ENCODE peak calls at places on chromosomes 1 and 21, in seven cellular contexts. One of them, this sample, is unnamed.

GRCh38 chr21:14071902-14072734 is 138.6 kb downstream of the LIPI start:
- DNase-seq in stomach: peak; percentile 20
- DNase-seq in GM12891: no peak
- DNase-seq in endothelial cell of umbilical vein: no peak
- DNase-seq in adrenal gland: no peak
- DNase-seq in esophagus muscularis mucosa: no peak
- DNase-seq in HCT116: no peak
- DNase-seq in this sample: no peak

GRCh38 chr21:38505654-38506523 is 7.6 kb upstream of the ERG start:
- DNase-seq in stomach: no peak
- DNase-seq in GM12891: peak; percentile 13
- DNase-seq in endothelial cell of umbilical vein: peak; percentile 93
- DNase-seq in adrenal gland: no peak
- DNase-seq in esophagus muscularis mucosa: peak; percentile 39
- DNase-seq in HCT116: peak; percentile 42
- DNase-seq in this sample: peak; percentile 52

GRCh38 chr1:7113822-7114221 is 328.6 kb downstream of the CAMTA1 start:
- DNase-seq in stomach: no peak
- DNase-seq in GM12891: no peak
- DNase-seq in endothelial cell of umbilical vein: no peak
- DNase-seq in adrenal gland: no peak
- DNase-seq in esophagus muscularis mucosa: no peak
- DNase-seq in HCT116: no peak
- DNase-seq in this sample: no peak

GRCh38 chr1:226046240-226046639 is 16.3 kb upstream of the H3-3A start:
- DNase-seq in stomach: no peak
- DNase-seq in GM12891: no peak
- DNase-seq in endothelial cell of umbilical vein: no peak
- DNase-seq in adrenal gland: no peak
- DNase-seq in esophagus muscularis mucosa: no peak
- DNase-seq in HCT116: no peak
- DNase-seq in this sample: no peak

GRCh38 chr1:221695346-221695745 is 46.5 kb downstream of the DUSP10 start:
- DNase-seq in stomach: no peak
- DNase-seq in GM12891: no peak
- DNase-seq in endothelial cell of umbilical vein: no peak
- DNase-seq in adrenal gland: no peak
- DNase-seq in esophagus muscularis mucosa: no peak
- DNase-seq in HCT116: no peak
- DNase-seq in this sample: no peak

GRCh38 chr1:29236993-29237905 is 927 bp downstream of the PTPRU start:
- DNase-seq in stomach: peak; percentile 44
- DNase-seq in GM12891: no peak
- DNase-seq in endothelial cell of umbilical vein: peak; percentile 31
- DNase-seq in adrenal gland: no peak
- DNase-seq in esophagus muscularis mucosa: no peak
- DNase-seq in HCT116: no peak
- DNase-seq in this sample: no peak

GRCh38 chr1:184975208-184975875 is 1.0 kb upstream of the NIBAN1 start:
- DNase-seq in stomach: peak; percentile 52
- DNase-seq in GM12891: no peak
- DNase-seq in endothelial cell of umbilical vein: no peak
- DNase-seq in adrenal gland: no peak
- DNase-seq in esophagus muscularis mucosa: no peak
- DNase-seq in HCT116: no peak
- DNase-seq in this sample: no peak

GRCh38 chr1:21261551-21262281 is 28.5 kb downstream of the ECE1 start:
- DNase-seq in stomach: peak; percentile 50
- DNase-seq in GM12891: no peak
- DNase-seq in endothelial cell of umbilical vein: peak; percentile 96
- DNase-seq in adrenal gland: peak; percentile 96
- DNase-seq in esophagus muscularis mucosa: peak; percentile 94
- DNase-seq in HCT116: peak; percentile 64
- DNase-seq in this sample: no peak

GRCh38 chr1:69711159-69711930 is 143.6 kb downstream of the LRRC7 start:
- DNase-seq in stomach: no peak
- DNase-seq in GM12891: no peak
- DNase-seq in endothelial cell of umbilical vein: no peak
- DNase-seq in adrenal gland: no peak
- DNase-seq in esophagus muscularis mucosa: no peak
- DNase-seq in HCT116: no peak
- DNase-seq in this sample: no peak

GRCh38 chr1:175742790-175743459 is 470 bp downstream of the TNR start:
- DNase-seq in stomach: no peak
- DNase-seq in GM12891: no peak
- DNase-seq in endothelial cell of umbilical vein: peak; percentile 55
- DNase-seq in adrenal gland: no peak
- DNase-seq in esophagus muscularis mucosa: no peak
- DNase-seq in HCT116: no peak
- DNase-seq in this sample: peak; percentile 43

GRCh38 chr1:42282867-42283583 is 52.0 kb downstream of the FOXJ3 start:
- DNase-seq in stomach: no peak
- DNase-seq in GM12891: no peak
- DNase-seq in endothelial cell of umbilical vein: peak; percentile 45
- DNase-seq in adrenal gland: no peak
- DNase-seq in esophagus muscularis mucosa: no peak
- DNase-seq in HCT116: no peak
- DNase-seq in this sample: no peak

GRCh38 chr1:150528997-150529396 is 13.4 kb downstream of the FALEC start:
- DNase-seq in stomach: no peak
- DNase-seq in GM12891: no peak
- DNase-seq in endothelial cell of umbilical vein: no peak
- DNase-seq in adrenal gland: no peak
- DNase-seq in esophagus muscularis mucosa: no peak
- DNase-seq in HCT116: no peak
- DNase-seq in this sample: no peak

GRCh38 chr1:16158993-16159831 is 3.3 kb upstream of the EPHA2 start:
- DNase-seq in stomach: no peak
- DNase-seq in GM12891: no peak
- DNase-seq in endothelial cell of umbilical vein: no peak
- DNase-seq in adrenal gland: no peak
- DNase-seq in esophagus muscularis mucosa: no peak
- DNase-seq in HCT116: peak; percentile 82
- DNase-seq in this sample: no peak

GRCh38 chr1:45543599-45544417 is 6.8 kb upstream of the AKR1A1 start:
- DNase-seq in stomach: peak; percentile 55
- DNase-seq in GM12891: no peak
- DNase-seq in endothelial cell of umbilical vein: peak; percentile 89
- DNase-seq in adrenal gland: peak; percentile 69
- DNase-seq in esophagus muscularis mucosa: no peak
- DNase-seq in HCT116: no peak
- DNase-seq in this sample: no peak

GRCh38 chr1:216883518-216883917 is 160.3 kb upstream of the ESRRG start:
- DNase-seq in stomach: no peak
- DNase-seq in GM12891: no peak
- DNase-seq in endothelial cell of umbilical vein: no peak
- DNase-seq in adrenal gland: no peak
- DNase-seq in esophagus muscularis mucosa: no peak
- DNase-seq in HCT116: no peak
- DNase-seq in this sample: no peak

GRCh38 chr1:20058531-20058930 is 11.5 kb upstream of the PLA2G5 start:
- DNase-seq in stomach: no peak
- DNase-seq in GM12891: no peak
- DNase-seq in endothelial cell of umbilical vein: no peak
- DNase-seq in adrenal gland: no peak
- DNase-seq in esophagus muscularis mucosa: peak; percentile 78
- DNase-seq in HCT116: no peak
- DNase-seq in this sample: no peak

GRCh38 chr1:228314658-228315483 is 91.8 kb downstream of the TRIM11 start:
- DNase-seq in stomach: peak; percentile 21
- DNase-seq in GM12891: no peak
- DNase-seq in endothelial cell of umbilical vein: no peak
- DNase-seq in adrenal gland: peak; percentile 9
- DNase-seq in esophagus muscularis mucosa: no peak
- DNase-seq in HCT116: no peak
- DNase-seq in this sample: no peak

GRCh38 chr1:214102907-214103306 is 115.1 kb downstream of the PROX1 start:
- DNase-seq in stomach: no peak
- DNase-seq in GM12891: no peak
- DNase-seq in endothelial cell of umbilical vein: peak; percentile 91
- DNase-seq in adrenal gland: peak; percentile 85
- DNase-seq in esophagus muscularis mucosa: no peak
- DNase-seq in HCT116: peak; percentile 81
- DNase-seq in this sample: no peak

GRCh38 chr1:242057745-242058115 is 58.8 kb upstream of the MAP1LC3C start:
- DNase-seq in stomach: no peak
- DNase-seq in GM12891: no peak
- DNase-seq in endothelial cell of umbilical vein: no peak
- DNase-seq in adrenal gland: no peak
- DNase-seq in esophagus muscularis mucosa: no peak
- DNase-seq in HCT116: no peak
- DNase-seq in this sample: no peak

GRCh38 chr1:205317311-205317917 is 4.1 kb downstream of the NUAK2 start:
- DNase-seq in stomach: peak; percentile 96
- DNase-seq in GM12891: no peak
- DNase-seq in endothelial cell of umbilical vein: peak; percentile 59
- DNase-seq in adrenal gland: peak; percentile 95
- DNase-seq in esophagus muscularis mucosa: no peak
- DNase-seq in HCT116: no peak
- DNase-seq in this sample: no peak

GRCh38 chr21:20997308-20997632 is 939 bp upstream of the NCAM2 start:
- DNase-seq in stomach: no peak
- DNase-seq in GM12891: no peak
- DNase-seq in endothelial cell of umbilical vein: no peak
- DNase-seq in adrenal gland: no peak
- DNase-seq in esophagus muscularis mucosa: no peak
- DNase-seq in HCT116: no peak
- DNase-seq in this sample: no peak

GRCh38 chr1:77473690-77474089 is 191.9 kb downstream of the AK5 start:
- DNase-seq in stomach: no peak
- DNase-seq in GM12891: no peak
- DNase-seq in endothelial cell of umbilical vein: peak; percentile 83
- DNase-seq in adrenal gland: no peak
- DNase-seq in esophagus muscularis mucosa: no peak
- DNase-seq in HCT116: no peak
- DNase-seq in this sample: no peak

GRCh38 chr21:31724552-31724951 is 7.4 kb downstream of the SCAF4 start:
- DNase-seq in stomach: no peak
- DNase-seq in GM12891: no peak
- DNase-seq in endothelial cell of umbilical vein: no peak
- DNase-seq in adrenal gland: no peak
- DNase-seq in esophagus muscularis mucosa: no peak
- DNase-seq in HCT116: no peak
- DNase-seq in this sample: no peak

GRCh38 chr21:42157606-42158310 is 61.2 kb upstream of the ABCG1 start:
- DNase-seq in stomach: no peak
- DNase-seq in GM12891: no peak
- DNase-seq in endothelial cell of umbilical vein: no peak
- DNase-seq in adrenal gland: no peak
- DNase-seq in esophagus muscularis mucosa: no peak
- DNase-seq in HCT116: no peak
- DNase-seq in this sample: no peak

GRCh38 chr1:47334765-47335435 is 1.3 kb downstream of the CMPK1 start:
- DNase-seq in stomach: no peak
- DNase-seq in GM12891: no peak
- DNase-seq in endothelial cell of umbilical vein: peak; percentile 76
- DNase-seq in adrenal gland: no peak
- DNase-seq in esophagus muscularis mucosa: no peak
- DNase-seq in HCT116: no peak
- DNase-seq in this sample: no peak

GRCh38 chr1:64748706-64749105 is 3.8 kb downstream of the RAVER2 start:
- DNase-seq in stomach: no peak
- DNase-seq in GM12891: no peak
- DNase-seq in endothelial cell of umbilical vein: no peak
- DNase-seq in adrenal gland: peak; percentile 49
- DNase-seq in esophagus muscularis mucosa: no peak
- DNase-seq in HCT116: no peak
- DNase-seq in this sample: no peak

GRCh38 chr1:36322786-36323635 is 434 bp downstream of the EVA1B start:
- DNase-seq in stomach: peak; percentile 34
- DNase-seq in GM12891: peak; percentile 53
- DNase-seq in endothelial cell of umbilical vein: peak; percentile 44
- DNase-seq in adrenal gland: peak; percentile 38
- DNase-seq in esophagus muscularis mucosa: no peak
- DNase-seq in HCT116: no peak
- DNase-seq in this sample: no peak
- TF ChIP-seq POLR2A in stomach: no peak
- TF ChIP-seq POLR2A in GM12891: no peak
- TF ChIP-seq POLR2A in endothelial cell of umbilical vein: peak; percentile 10
- TF ChIP-seq POLR2A in adrenal gland: no peak
- TF ChIP-seq POLR2A in esophagus muscularis mucosa: no peak
- TF ChIP-seq POLR2A in HCT116: no peak
- TF ChIP-seq POLR2A in this sample: no peak

GRCh38 chr1:218344814-218345672 is at the start of gene TGFB2:
- DNase-seq in stomach: no peak
- DNase-seq in GM12891: no peak
- DNase-seq in endothelial cell of umbilical vein: peak; percentile 93
- DNase-seq in adrenal gland: peak; percentile 61
- DNase-seq in esophagus muscularis mucosa: no peak
- DNase-seq in HCT116: no peak
- DNase-seq in this sample: peak; percentile 55
- TF ChIP-seq POLR2A in stomach: no peak
- TF ChIP-seq POLR2A in GM12891: no peak
- TF ChIP-seq POLR2A in endothelial cell of umbilical vein: peak; percentile 82
- TF ChIP-seq POLR2A in adrenal gland: peak; percentile 59
- TF ChIP-seq POLR2A in esophagus muscularis mucosa: peak; percentile 79
- TF ChIP-seq POLR2A in HCT116: no peak
- TF ChIP-seq POLR2A in this sample: no peak

GRCh38 chr21:26142363-26142762 is 28.2 kb downstream of the APP start:
- DNase-seq in stomach: no peak
- DNase-seq in GM12891: no peak
- DNase-seq in endothelial cell of umbilical vein: no peak
- DNase-seq in adrenal gland: no peak
- DNase-seq in esophagus muscularis mucosa: no peak
- DNase-seq in HCT116: no peak
- DNase-seq in this sample: no peak
- TF ChIP-seq POLR2A in stomach: no peak
- TF ChIP-seq POLR2A in GM12891: no peak
- TF ChIP-seq POLR2A in endothelial cell of umbilical vein: no peak
- TF ChIP-seq POLR2A in adrenal gland: no peak
- TF ChIP-seq POLR2A in esophagus muscularis mucosa: no peak
- TF ChIP-seq POLR2A in HCT116: no peak
- TF ChIP-seq POLR2A in this sample: no peak

GRCh38 chr1:85463666-85464496 is 1.1 kb downstream of the DDAH1 start:
- DNase-seq in stomach: no peak
- DNase-seq in GM12891: no peak
- DNase-seq in endothelial cell of umbilical vein: no peak
- DNase-seq in adrenal gland: no peak
- DNase-seq in esophagus muscularis mucosa: no peak
- DNase-seq in HCT116: no peak
- DNase-seq in this sample: no peak

GRCh38 chr1:85465099-85465790 is at the start of gene DDAH1:
- DNase-seq in stomach: peak; percentile 83
- DNase-seq in GM12891: peak; percentile 37
- DNase-seq in endothelial cell of umbilical vein: peak; percentile 59
- DNase-seq in adrenal gland: peak; percentile 49
- DNase-seq in esophagus muscularis mucosa: peak; percentile 66
- DNase-seq in HCT116: peak; percentile 23
- DNase-seq in this sample: no peak

GRCh38 chr1:85462931-85463665 is 1.9 kb downstream of the DDAH1 start:
- DNase-seq in stomach: no peak
- DNase-seq in GM12891: no peak
- DNase-seq in endothelial cell of umbilical vein: peak; percentile 44
- DNase-seq in adrenal gland: no peak
- DNase-seq in esophagus muscularis mucosa: no peak
- DNase-seq in HCT116: no peak
- DNase-seq in this sample: no peak

GRCh38 chr1:85465791-85466134 is 804 bp upstream of the DDAH1 start:
- DNase-seq in stomach: no peak
- DNase-seq in GM12891: no peak
- DNase-seq in endothelial cell of umbilical vein: peak; percentile 28
- DNase-seq in adrenal gland: no peak
- DNase-seq in esophagus muscularis mucosa: peak; percentile 91
- DNase-seq in HCT116: no peak
- DNase-seq in this sample: no peak

GRCh38 chr1:85464497-85465098 is 361 bp downstream of the DDAH1 start:
- DNase-seq in stomach: peak; percentile 68
- DNase-seq in GM12891: peak; percentile 39
- DNase-seq in endothelial cell of umbilical vein: peak; percentile 90
- DNase-seq in adrenal gland: peak; percentile 59
- DNase-seq in esophagus muscularis mucosa: no peak
- DNase-seq in HCT116: peak; percentile 15
- DNase-seq in this sample: peak; percentile 8
- TF ChIP-seq POLR2A in stomach: no peak
- TF ChIP-seq POLR2A in GM12891: no peak
- TF ChIP-seq POLR2A in endothelial cell of umbilical vein: peak; percentile 92
- TF ChIP-seq POLR2A in adrenal gland: no peak
- TF ChIP-seq POLR2A in esophagus muscularis mucosa: no peak
- TF ChIP-seq POLR2A in HCT116: no peak
- TF ChIP-seq POLR2A in this sample: no peak

This sample was measured in erythroblast.